ENCODE peak calls at places on chromosome 7, in five cellular contexts. S is mammary epithelial cell, L is mesenchymal stem cell, O is neural progenitor cell, U is PC-9. B is an unnamed sample. For H3K36me3, the result is how much of the 10 kb centered on the place peaks cover.

GRCh38 chr7:47647213-47647985 is 65.5 kb upstream of the TNS3 start:
- DNase-seq in S (no peak), L (peak), O (no peak), U (no peak), B (peak)

GRCh38 chr7:138338361-138338760 is 121.7 kb upstream of the TRIM24 start:
- DNase-seq in S (no peak), L (no peak), O (no peak), U (peak), B (no peak)

GRCh38 chr7:35558841-35559240 is 136.1 kb downstream of the HERPUD2 start:
- DNase-seq in S (no peak), L (no peak), O (no peak), U (no peak), B (no peak)

GRCh38 chr7:117873056-117873932 is at the start of gene CTTNBP2:
- DNase-seq in S (peak), L (peak), O (peak), U (no peak), B (peak)

GRCh38 chr7:47291461-47292051 is 290.4 kb downstream of the TNS3 start:
- DNase-seq in S (peak), L (peak), O (no peak), U (peak), B (no peak)

GRCh38 chr7:47100815-47101435 is 481.0 kb downstream of the TNS3 start:
- DNase-seq in S (peak), L (peak), O (peak), U (peak), B (peak)

GRCh38 chr7:106346678-106347217 is 62.0 kb upstream of the NAMPT start:
- DNase-seq in S (peak), L (peak), O (no peak), U (peak), B (peak)

GRCh38 chr7:81926154-81926553 is 156.3 kb upstream of the HGF start:
- DNase-seq in S (no peak), L (no peak), O (no peak), U (no peak), B (no peak)

GRCh38 chr7:1716263-1717094 is 46.4 kb downstream of the ELFN1 start:
- DNase-seq in S (peak), L (peak), O (no peak), U (peak), B (no peak)

GRCh38 chr7:69910150-69910549 is 311.9 kb downstream of the AUTS2 start:
- DNase-seq in S (no peak), L (no peak), O (no peak), U (no peak), B (no peak)

GRCh38 chr7:41029072-41029492 is 673.8 kb downstream of the INHBA start:
- DNase-seq in S (peak), L (peak), O (no peak), U (peak), B (no peak)

GRCh38 chr7:50262916-50263690 is 41.4 kb upstream of the IKZF1 start:
- DNase-seq in S (peak), L (no peak), O (no peak), U (no peak), B (peak)

GRCh38 chr7:41047789-41048191 is 655.1 kb downstream of the INHBA start:
- DNase-seq in S (no peak), L (peak), O (no peak), U (peak), B (no peak)

GRCh38 chr7:93575555-93576397 is 1.3 kb upstream of the CALCR start:
- DNase-seq in S (no peak), L (no peak), O (peak), U (peak), B (no peak)

GRCh38 chr7:32535303-32535702 is 40.0 kb downstream of the AVL9 start:
- DNase-seq in S (no peak), L (no peak), O (no peak), U (no peak), B (no peak)

GRCh38 chr7:100257017-100257416 is 37.3 kb downstream of the PVRIG start:
- DNase-seq in S (no peak), L (no peak), O (no peak), U (no peak), B (no peak)

GRCh38 chr7:78420001-78420400 is 621.4 kb downstream of the PHTF2 start:
- DNase-seq in S (no peak), L (no peak), O (no peak), U (no peak), B (no peak)

GRCh38 chr7:2761131-2761624 is 73.2 kb downstream of the AMZ1 start:
- DNase-seq in S (no peak), L (no peak), O (no peak), U (no peak), B (no peak)

GRCh38 chr7:153543232-153543631 is 509.0 kb upstream of the DPP6 start:
- DNase-seq in S (no peak), L (no peak), O (no peak), U (no peak), B (no peak)

GRCh38 chr7:21108182-21108581 is 319.7 kb upstream of the SP4 start:
- DNase-seq in S (no peak), L (no peak), O (peak), U (no peak), B (no peak)

GRCh38 chr7:27176962-27177794 is 3.1 kb upstream of the HOXA10 start:
- DNase-seq in S (no peak), L (no peak), O (no peak), U (no peak), B (no peak)

GRCh38 chr7:27177795-27178320 is 3.7 kb upstream of the HOXA10 start:
- DNase-seq in S (no peak), L (no peak), O (no peak), U (no peak), B (no peak)

GRCh38 chr7:27179030-27179429 is 4.9 kb upstream of the HOXA10 start:
- DNase-seq in S (no peak), L (no peak), O (no peak), U (no peak), B (no peak)

GRCh38 chr7:27179503-27180430 is 5.3 kb downstream of the HOXA11 start:
- DNase-seq in S (peak), L (peak), O (peak), U (peak), B (no peak)

DNA sequence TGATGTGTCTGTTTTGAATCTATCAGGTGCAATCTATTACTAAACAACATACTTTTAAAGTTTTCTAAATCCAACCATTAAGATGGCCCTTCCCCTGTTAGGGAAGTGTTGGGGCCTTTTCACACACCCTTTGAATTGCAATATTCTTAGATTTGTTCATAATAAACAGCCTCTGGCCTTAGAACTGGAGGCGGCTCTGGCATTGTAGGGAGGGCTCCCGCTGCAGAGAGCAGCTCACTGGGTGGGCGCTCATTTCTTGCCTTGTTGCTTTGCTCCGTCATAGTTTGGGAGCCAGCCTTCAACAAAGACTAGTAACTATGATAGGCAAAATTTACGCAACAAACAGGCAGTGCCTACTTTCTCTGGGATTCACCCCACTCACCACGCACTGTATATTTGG is 4.2 kb upstream of the HOXA10 start:
- DNase-seq in S (no peak), L (no peak), O (no peak), U (no peak), B (no peak)
- H3K4me3 ChIP-seq in S (no peak), L (peak), O (no peak), U (no peak), B (no peak)

GRCh38 chr7:43653466-43653865 is 70.6 kb downstream of the STK17A start:
- DNase-seq in S (no peak), L (no peak), O (no peak), U (no peak), B (peak)
- H3K4me2 ChIP-seq in S (no peak), L (no peak), O (no peak), U (no peak), B (peak)

GRCh38 chr7:92071032-92071431 is 63.2 kb downstream of the CYP51A1 start:
- DNase-seq in S (no peak), L (peak), O (no peak), U (no peak), B (no peak)
- H3K36me3 ChIP-seq in S (under half), L (under half), O (under half), U (under half), B (under half)

DNA sequence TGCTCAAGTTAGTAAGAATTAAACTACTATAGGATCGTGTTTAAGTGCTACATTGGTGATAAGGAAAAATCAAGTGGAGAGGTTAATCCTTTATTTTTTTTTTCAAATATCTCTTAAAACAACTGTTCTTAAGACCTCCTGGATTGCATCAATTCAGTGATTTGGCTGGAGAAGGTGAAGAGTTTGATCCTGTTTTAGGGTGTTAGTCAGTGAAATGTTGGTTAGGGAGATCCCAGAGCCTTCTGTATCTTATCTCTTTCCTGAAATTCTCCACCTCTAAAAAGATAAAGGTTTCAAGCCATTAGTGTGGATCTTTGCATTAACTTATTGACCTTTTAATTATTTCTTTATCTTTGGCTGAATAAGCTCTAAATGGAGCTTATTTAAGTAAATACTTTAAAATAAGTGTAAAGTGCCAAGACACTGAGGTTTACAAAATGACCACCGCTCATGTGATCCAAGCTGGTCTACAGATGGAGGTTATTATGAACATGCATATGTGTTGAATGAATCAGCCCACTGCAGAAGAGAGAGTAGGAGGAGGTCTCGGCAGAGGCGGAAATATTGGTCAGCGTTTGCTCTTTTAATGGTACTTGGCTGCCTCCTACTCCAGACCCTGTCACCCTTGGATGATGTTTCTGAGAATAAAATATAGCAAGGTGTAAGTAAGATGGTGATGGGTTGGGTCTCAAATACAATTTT is 51.8 kb upstream of the BMPER start:
- DNase-seq in S (peak), L (peak), O (no peak), U (no peak), B (no peak)
- H3K4me3 ChIP-seq in S (no peak), L (no peak), O (no peak), U (no peak), B (no peak)

GRCh38 chr7:22725585-22725984 is 1.4 kb upstream of the IL6 start:
- DNase-seq in S (no peak), L (peak), O (peak), U (no peak), B (peak)

GRCh38 chr7:22729180-22729579 is 2.2 kb downstream of the IL6 start:
- DNase-seq in S (no peak), L (peak), O (no peak), U (no peak), B (no peak)

GRCh38 chr7:22728416-22729029 is 1.5 kb downstream of the IL6 start:
- DNase-seq in S (peak), L (peak), O (peak), U (peak), B (peak)

GRCh38 chr7:22726345-22726848 is 603 bp upstream of the IL6 start:
- DNase-seq in S (peak), L (peak), O (peak), U (peak), B (peak)

GRCh38 chr7:22726849-22727792 is at the start of gene IL6:
- DNase-seq in S (peak), L (peak), O (peak), U (peak), B (no peak)
- H3K4me2 ChIP-seq in S (peak), L (peak), O (peak), U (peak), B (peak)

GRCh38 chr7:140679186-140679585 is 6.4 kb downstream of the ADCK2 start:
- DNase-seq in S (no peak), L (no peak), O (no peak), U (no peak), B (no peak)
- H3K36me3 ChIP-seq in S (under half), L (under half), O (under half), U (under half), B (under half)

GRCh38 chr7:42928754-42929153 is 3.2 kb downstream of the PSMA2 start:
- DNase-seq in S (no peak), L (no peak), O (no peak), U (no peak), B (no peak)

GRCh38 chr7:42931447-42931833 is 534 bp downstream of the PSMA2 start:
- DNase-seq in S (no peak), L (peak), O (no peak), U (no peak), B (peak)

GRCh38 chr7:42929449-42929848 is 2.5 kb downstream of the PSMA2 start:
- DNase-seq in S (no peak), L (no peak), O (no peak), U (no peak), B (no peak)

GRCh38 chr7:42931834-42932651 is at the start of the genes MRPL32 and PSMA2:
- DNase-seq in S (peak), L (peak), O (peak), U (peak), B (peak)

GRCh38 chr7:42930889-42931288 is 1.1 kb downstream of the PSMA2 start:
- DNase-seq in S (no peak), L (peak), O (no peak), U (no peak), B (no peak)
- H3K4me3 ChIP-seq in S (peak), L (peak), O (peak), U (peak), B (peak)

DNA sequence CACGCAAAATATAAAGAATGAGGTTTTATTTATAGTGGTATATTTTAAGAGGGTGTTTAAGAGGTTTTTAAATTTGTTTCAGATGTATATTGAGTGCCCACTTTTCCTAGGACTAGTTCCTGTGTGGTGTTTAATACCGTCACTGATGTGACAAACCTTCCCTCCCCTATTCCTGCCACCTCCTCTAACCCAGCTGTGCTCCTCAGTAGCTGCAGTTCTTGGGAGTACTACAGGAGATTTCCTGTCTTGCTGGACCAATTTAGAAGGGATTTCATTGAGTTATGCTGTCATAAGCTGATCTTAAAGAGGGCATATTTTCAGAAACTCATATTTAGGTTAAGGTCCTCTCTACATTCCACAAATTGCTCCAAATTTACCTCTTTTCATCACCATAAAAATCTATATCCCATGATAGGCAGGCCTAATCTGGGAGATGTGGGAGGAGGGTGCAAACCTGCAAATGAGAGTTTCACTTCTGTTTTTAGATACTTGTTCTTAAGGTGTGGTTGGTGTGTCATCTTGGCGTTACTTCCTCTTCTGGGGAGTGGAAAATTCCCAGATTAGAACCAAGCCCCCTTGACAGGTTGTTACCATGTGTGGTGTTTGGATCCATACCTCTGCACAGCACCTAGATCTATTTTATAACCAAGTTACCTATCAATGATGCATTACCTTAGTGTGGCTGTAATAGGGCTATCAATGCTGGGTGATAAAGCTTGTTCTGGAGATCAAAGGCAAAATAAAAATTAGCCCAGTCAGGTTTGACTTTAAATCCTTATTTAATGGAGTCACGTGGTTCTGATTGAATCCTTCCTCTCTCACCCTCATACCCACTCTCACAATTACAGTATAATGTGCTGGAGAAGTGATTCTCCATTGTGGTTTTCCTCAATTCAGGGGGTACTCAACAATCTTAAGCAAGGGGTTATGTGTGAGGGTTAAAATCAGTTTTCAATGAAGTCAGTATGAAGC is 141.1 kb downstream of the CDK14 start:
- DNase-seq in S (no peak), L (no peak), O (no peak), U (no peak), B (peak)
- H3K4me2 ChIP-seq in S (no peak), L (no peak), O (no peak), U (no peak), B (peak)

GRCh38 chr7:129835436-129836020 is 117.2 kb downstream of the UBE2H start:
- DNase-seq in S (no peak), L (no peak), O (peak), U (no peak), B (no peak)
- H3K36me3 ChIP-seq in S (under half), L (under half), O (under half), U (under half), B (under half)